ENCODE peak calls at places on chromosomes 5 and 9, in seven cellular contexts. U is GM13977, I is astrocyte of the cerebellum, E is GM12878, T is hepatocyte, K is GM10248, W is transverse colon. Y is an unnamed sample.

GRCh38 chr9:121577201-121577600 is 74.2 kb upstream of the DAB2IP start:
- DNase-seq in K (no peak), T (no peak), W (no peak), E (no peak), U (no peak), I (no peak), Y (no peak)

GRCh38 chr9:8822667-8823025 is 1023.1 kb upstream of the DMAC1 start:
- DNase-seq in I (no peak), W (no peak), T (peak), E (no peak), U (no peak), K (no peak), Y (no peak)

GRCh38 chr9:127153484-127153883 is 31.0 kb upstream of the ANGPTL2 start:
- DNase-seq in E (no peak), T (no peak), W (no peak), K (no peak), I (no peak), U (no peak), Y (no peak)

GRCh38 chr9:132683873-132684272 is 13.6 kb downstream of the GTF3C4 start:
- DNase-seq in U (no peak), T (no peak), I (no peak), K (no peak), E (no peak), W (no peak), Y (no peak)

GRCh38 chr5:6873359-6873758 is 160.1 kb downstream of the TENT4A start:
- DNase-seq in U (no peak), I (no peak), E (no peak), W (no peak), T (peak), K (no peak), Y (no peak)

GRCh38 chr5:31477971-31478370 is 53.9 kb downstream of the DROSHA start:
- DNase-seq in U (no peak), W (no peak), E (no peak), K (no peak), I (no peak), T (no peak), Y (no peak)

GRCh38 chr9:127813739-127814226 is 11.1 kb downstream of the FPGS start:
- DNase-seq in I (no peak), W (no peak), U (no peak), E (no peak), T (no peak), K (no peak), Y (no peak)

GRCh38 chr9:88953401-88954029 is 37.8 kb upstream of the S1PR3 start:
- DNase-seq in T (no peak), W (no peak), U (no peak), K (no peak), I (no peak), E (no peak), Y (no peak)

GRCh38 chr9:113255431-113255830 is 19.9 kb downstream of the CDC26 start:
- DNase-seq in K (no peak), W (no peak), I (no peak), E (no peak), U (no peak), T (no peak), Y (no peak)

GRCh38 chr5:178483620-178484019 is 106.6 kb downstream of the COL23A1 start:
- DNase-seq in K (no peak), I (no peak), T (no peak), U (no peak), E (no peak), W (peak), Y (peak)

GRCh38 chr9:95131023-95131943 is 186.2 kb downstream of the FANCC start:
- DNase-seq in W (peak), T (peak), K (peak), I (peak), E (no peak), U (peak), Y (peak)

GRCh38 chr9:757246-757881 is 84.1 kb upstream of the DMRT1 start:
- DNase-seq in I (no peak), E (no peak), U (peak), W (peak), T (peak), K (peak), Y (no peak)

GRCh38 chr9:126591083-126591482 is 22.6 kb upstream of the LMX1B start:
- DNase-seq in K (no peak), I (no peak), W (no peak), T (no peak), U (no peak), E (no peak), Y (no peak)

GRCh38 chr5:172712610-172713009 is 58.4 kb downstream of the DUSP1 start:
- DNase-seq in W (no peak), T (no peak), E (no peak), U (no peak), I (no peak), K (no peak), Y (no peak)

GRCh38 chr5:72015103-72015548 is 92.1 kb upstream of the MAP1B start:
- DNase-seq in T (peak), K (no peak), E (no peak), I (peak), W (no peak), U (no peak), Y (no peak)

GRCh38 chr5:103410174-103410573 is 151.6 kb downstream of the MACIR start:
- DNase-seq in K (no peak), W (no peak), T (no peak), E (no peak), U (peak), I (no peak), Y (no peak)

GRCh38 chr9:74887041-74887980 is at the start of gene TRPM6:
- DNase-seq in U (peak), I (peak), K (no peak), E (no peak), T (peak), W (peak), Y (peak)

GRCh38 chr5:132177691-132178149 is 49.9 kb downstream of the P4HA2 start:
- DNase-seq in T (no peak), W (no peak), I (no peak), E (no peak), K (no peak), U (no peak), Y (no peak)

GRCh38 chr5:132180134-132180745 is 47.4 kb downstream of the P4HA2 start:
- DNase-seq in E (no peak), K (peak), W (no peak), I (peak), T (peak), U (peak), Y (no peak)

GRCh38 chr5:132176543-132176945 is 51.1 kb downstream of the P4HA2 start:
- DNase-seq in U (no peak), T (no peak), K (no peak), W (no peak), E (no peak), I (no peak), Y (no peak)

GRCh38 chr5:132179410-132179809 is 48.2 kb downstream of the P4HA2 start:
- DNase-seq in I (no peak), K (no peak), U (peak), W (no peak), E (no peak), T (no peak), Y (no peak)

DNA sequence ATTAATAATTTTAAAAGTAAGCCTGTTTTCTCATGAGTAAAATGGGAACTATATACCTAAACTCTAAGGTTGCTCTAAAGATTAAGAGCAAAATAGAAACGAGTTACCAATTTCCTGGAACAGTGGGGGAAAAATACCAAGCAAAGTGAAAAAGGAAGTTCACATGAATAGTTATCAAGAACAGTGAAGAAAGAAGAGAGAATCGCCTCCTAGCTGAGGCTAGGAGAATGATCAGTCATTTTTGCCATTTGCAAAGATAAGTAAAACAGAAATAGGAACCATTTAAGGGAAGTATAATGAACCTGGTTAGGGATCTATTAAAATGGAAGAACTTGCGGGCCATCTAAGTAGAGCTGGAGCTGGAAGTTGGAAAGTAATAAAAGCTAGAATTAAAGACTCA is 50.7 kb downstream of the P4HA2 start:
- DNase-seq in I (no peak), U (peak), E (peak), K (peak), T (no peak), W (no peak), Y (no peak)
- TF ChIP-seq CTCF in I (peak), U (peak), E (no peak), K (peak), T (no peak), W (no peak), Y (peak)

GRCh38 chr5:77230727-77231469 is 20.4 kb downstream of the PDE8B start:
- DNase-seq in U (no peak), W (no peak), I (no peak), T (no peak), K (no peak), E (no peak), Y (no peak)
- TF ChIP-seq CTCF in U (no peak), W (no peak), I (no peak), T (no peak), K (no peak), E (peak), Y (no peak)

DNA sequence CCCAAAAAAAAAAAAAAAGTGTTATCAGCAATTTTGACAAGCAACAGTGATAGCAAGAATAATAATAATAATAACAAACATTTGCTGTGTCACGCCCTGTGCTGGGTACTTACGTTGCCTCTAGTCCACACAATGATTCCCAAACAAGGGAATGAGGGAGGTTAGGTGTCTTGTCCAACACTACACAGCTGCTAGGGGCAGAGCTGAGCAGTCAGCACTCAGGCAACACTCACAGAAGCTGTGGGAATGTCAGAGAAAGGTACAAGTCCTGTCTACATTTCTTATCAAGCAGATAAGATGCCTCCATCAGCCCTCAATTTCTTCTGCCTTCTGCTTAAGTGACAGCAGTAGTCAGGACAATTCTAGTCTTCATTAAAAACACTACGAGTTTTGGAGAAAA is 111.0 kb downstream of the DNAH5 start:
- DNase-seq in W (no peak), K (no peak), E (no peak), T (no peak), I (no peak), U (no peak), Y (no peak)
- TF ChIP-seq CTCF in W (no peak), K (no peak), E (no peak), T (no peak), I (no peak), U (no peak), Y (no peak)

GRCh38 chr5:180174587-180174972 is 34.4 kb downstream of the RASGEF1C start:
- DNase-seq in K (no peak), I (no peak), T (no peak), E (no peak), U (no peak), W (no peak), Y (no peak)

GRCh38 chr5:180173875-180174586 is 35.0 kb downstream of the RASGEF1C start:
- DNase-seq in T (no peak), W (no peak), I (no peak), U (no peak), K (no peak), E (no peak), Y (no peak)

GRCh38 chr5:180171568-180172094 is 37.4 kb downstream of the RASGEF1C start:
- DNase-seq in E (no peak), K (no peak), I (no peak), T (no peak), U (no peak), W (no peak), Y (no peak)

GRCh38 chr5:180172447-180173197 is 36.4 kb downstream of the RASGEF1C start:
- DNase-seq in E (no peak), U (no peak), I (no peak), K (peak), W (no peak), T (peak), Y (no peak)

GRCh38 chr5:180173198-180173544 is 35.8 kb downstream of the RASGEF1C start:
- DNase-seq in U (no peak), I (no peak), W (no peak), K (no peak), T (no peak), E (no peak), Y (no peak)
- TF ChIP-seq CTCF in U (no peak), I (no peak), W (no peak), K (no peak), T (no peak), E (no peak), Y (no peak)